ENCODE peak calls at places on chromosomes 6 and 20, in six cellular contexts. T is PC-9, W is neural progenitor cell, Y is endothelial cell of umbilical vein, B is IMR-90, F is DND-41. C is an unnamed sample.

GRCh38 chr6:98824163-98824906 is 10.0 kb upstream of the POU3F2 start:
- DNase-seq in T (no peak), Y (no peak), F (no peak), W (peak), B (no peak), C (no peak)

GRCh38 chr6:158060447-158061360 is 79.0 kb downstream of the SYNJ2 start:
- DNase-seq in B (peak), W (no peak), Y (peak), F (no peak), T (peak), C (peak)

GRCh38 chr6:166751051-166751595 is 124.1 kb upstream of the RPS6KA2 start:
- DNase-seq in W (peak), Y (no peak), F (peak), B (no peak), T (no peak), C (no peak)

GRCh38 chr20:53943522-53944291 is 126.7 kb downstream of the BCAS1 start:
- DNase-seq in Y (peak), F (peak), W (no peak), B (peak), T (peak), C (no peak)

GRCh38 chr20:17524551-17524950 is 6.6 kb downstream of the BFSP1 start:
- DNase-seq in F (no peak), W (no peak), T (no peak), B (no peak), Y (no peak), C (no peak)

GRCh38 chr6:120608826-120609225 is 725.5 kb downstream of the TBC1D32 start:
- DNase-seq in F (no peak), B (no peak), T (no peak), W (no peak), Y (no peak), C (no peak)

GRCh38 chr6:144248470-144249301 is 36.4 kb upstream of the UTRN start:
- DNase-seq in W (no peak), B (peak), F (no peak), Y (no peak), T (no peak), C (no peak)

GRCh38 chr6:130001229-130001554 is 17.2 kb upstream of the L3MBTL3 start:
- DNase-seq in F (no peak), Y (peak), B (no peak), T (no peak), W (no peak), C (no peak)

GRCh38 chr20:15895560-15896084 is 677.6 kb downstream of the KIF16B start:
- DNase-seq in W (no peak), T (no peak), B (no peak), Y (peak), F (peak), C (no peak)

GRCh38 chr20:57458400-57459160 is 66.4 kb downstream of the CTCFL start:
- DNase-seq in Y (no peak), B (no peak), T (no peak), W (no peak), F (no peak), C (no peak)

GRCh38 chr6:56051199-56051598 is 175.8 kb upstream of the BMP5 start:
- DNase-seq in W (no peak), F (no peak), B (no peak), T (no peak), Y (no peak), C (no peak)

GRCh38 chr20:7985916-7986315 is 33.6 kb downstream of the TMX4 start:
- DNase-seq in Y (no peak), F (no peak), W (no peak), T (no peak), B (no peak), C (no peak)

GRCh38 chr20:31675828-31676533 is 38.3 kb downstream of the COX4I2 start:
- DNase-seq in F (peak), W (no peak), B (peak), T (no peak), Y (peak), C (no peak)

GRCh38 chr6:169745405-169745804 is 6.0 kb downstream of the DYNLT2 start:
- DNase-seq in T (no peak), F (no peak), W (no peak), Y (no peak), B (no peak), C (no peak)

GRCh38 chr6:138800377-138801150 is 4.7 kb downstream of the ECT2L start:
- DNase-seq in Y (no peak), W (no peak), F (no peak), T (no peak), B (no peak), C (no peak)

GRCh38 chr6:32952817-32953739 is at the start of gene HLA-DMA:
- DNase-seq in Y (peak), W (peak), F (peak), B (peak), T (peak), C (peak)

GRCh38 chr20:59159091-59159821 is 4.4 kb upstream of the ZNF831 start:
- DNase-seq in T (no peak), F (no peak), B (no peak), W (peak), Y (no peak), C (no peak)

GRCh38 chr20:1995531-1996310 is 1.9 kb upstream of the PDYN start:
- DNase-seq in W (no peak), B (no peak), Y (no peak), F (no peak), T (no peak), C (no peak)

DNA sequence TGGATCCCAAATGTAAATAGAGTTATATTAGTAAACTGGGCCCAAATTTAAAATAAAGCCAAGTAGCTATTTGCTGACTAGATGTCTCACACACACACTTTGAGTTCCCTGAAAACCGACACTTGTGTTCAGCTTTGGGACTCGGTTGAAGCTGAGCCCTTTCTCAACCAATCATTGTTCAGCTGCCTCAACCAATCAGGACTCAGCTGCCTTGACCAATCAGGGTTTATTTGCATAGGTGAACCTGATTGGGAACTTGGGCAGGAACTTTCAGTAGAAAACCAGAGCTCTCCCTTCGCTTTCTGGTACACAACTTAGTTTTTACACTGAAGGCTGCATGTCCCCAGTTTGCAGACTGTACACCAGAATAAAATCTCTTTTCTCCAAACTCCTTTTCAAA is 301.7 kb downstream of the FOXA2 start:
- DNase-seq in W (no peak), B (no peak), Y (no peak), F (no peak), T (no peak), C (no peak)
- H3K4me2 ChIP-seq in W (no peak), B (no peak), Y (no peak), F (no peak), T (no peak), C (no peak)

GRCh38 chr20:40892642-40893041 is 136.0 kb upstream of the TOP1 start:
- DNase-seq in W (no peak), B (no peak), T (no peak), F (no peak), Y (no peak), C (no peak)
- TF ChIP-seq CTCF in W (no peak), B (no peak), T (no peak), F (peak), Y (no peak), C (peak)

GRCh38 chr6:140011537-140011936 is 637.1 kb upstream of the CITED2 start:
- DNase-seq in F (no peak), W (no peak), T (no peak), B (no peak), Y (no peak), C (no peak)
- H3K4me2 ChIP-seq in F (no peak), W (no peak), T (no peak), B (no peak), Y (no peak), C (no peak)

GRCh38 chr20:44856442-44856841 is 29.1 kb upstream of the YWHAB start:
- DNase-seq in F (no peak), T (no peak), B (no peak), Y (no peak), W (no peak), C (no peak)

GRCh38 chr20:44858959-44859358 is 26.5 kb upstream of the YWHAB start:
- DNase-seq in W (no peak), Y (no peak), T (no peak), F (peak), B (no peak), C (no peak)

GRCh38 chr20:44861547-44862006 is 23.9 kb upstream of the YWHAB start:
- DNase-seq in T (no peak), W (no peak), Y (peak), B (peak), F (no peak), C (no peak)

GRCh38 chr20:44862286-44862685 is 23.2 kb upstream of the YWHAB start:
- DNase-seq in B (no peak), W (no peak), T (no peak), F (no peak), Y (no peak), C (no peak)

DNA sequence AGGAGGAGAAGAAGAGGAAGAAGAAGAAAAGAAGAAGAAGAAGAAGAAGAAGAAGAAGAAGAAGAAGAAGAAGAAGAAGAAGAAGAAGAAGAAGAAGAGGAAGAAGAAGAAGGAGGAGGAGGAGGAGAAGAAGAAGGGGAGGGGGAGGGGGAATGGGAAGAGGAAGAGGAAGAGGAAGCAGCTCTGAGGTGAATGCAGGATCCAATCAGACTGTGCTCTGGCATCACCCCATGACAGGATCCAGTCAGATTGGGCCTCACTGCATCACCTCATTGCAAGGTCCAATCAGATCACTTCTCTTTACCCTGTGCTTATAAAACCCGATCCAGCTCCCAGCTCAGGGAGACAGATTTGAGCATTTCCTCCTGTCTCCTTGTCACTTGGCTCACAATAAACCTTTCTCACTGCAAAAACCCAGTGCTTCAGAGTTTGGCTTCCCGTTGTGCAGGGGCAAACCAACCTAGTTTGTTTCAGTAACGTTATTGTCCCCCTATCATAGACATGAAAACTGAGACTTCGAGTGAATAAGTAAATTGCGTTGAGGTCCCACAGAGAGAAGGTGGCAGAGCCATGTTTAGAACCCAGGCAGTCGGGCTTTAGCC is 28.6 kb upstream of the YWHAB start:
- DNase-seq in F (peak), B (peak), W (no peak), T (no peak), Y (no peak), C (no peak)
- TF ChIP-seq CTCF in F (no peak), B (no peak), W (no peak), T (no peak), Y (no peak), C (no peak)

DNA sequence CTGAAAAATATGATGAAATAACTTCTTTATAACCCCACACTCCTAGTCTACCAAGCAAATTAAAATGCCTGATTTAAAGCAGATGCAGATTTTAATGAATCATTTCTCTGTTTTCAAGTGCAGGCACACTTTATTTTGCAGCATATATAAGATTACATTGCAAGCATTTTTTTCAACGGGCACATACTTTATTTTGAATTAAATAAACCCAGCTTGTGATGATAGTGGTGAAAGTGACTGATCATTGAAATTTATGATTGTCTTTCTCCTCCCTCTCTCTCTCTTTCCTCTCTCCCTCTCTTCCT is 12.2 kb upstream of the MOXD1 start:
- DNase-seq in F (no peak), Y (no peak), B (no peak), T (no peak), W (no peak), C (no peak)
- H3K4me2 ChIP-seq in F (no peak), Y (no peak), B (no peak), T (no peak), W (no peak), C (no peak)

DNA sequence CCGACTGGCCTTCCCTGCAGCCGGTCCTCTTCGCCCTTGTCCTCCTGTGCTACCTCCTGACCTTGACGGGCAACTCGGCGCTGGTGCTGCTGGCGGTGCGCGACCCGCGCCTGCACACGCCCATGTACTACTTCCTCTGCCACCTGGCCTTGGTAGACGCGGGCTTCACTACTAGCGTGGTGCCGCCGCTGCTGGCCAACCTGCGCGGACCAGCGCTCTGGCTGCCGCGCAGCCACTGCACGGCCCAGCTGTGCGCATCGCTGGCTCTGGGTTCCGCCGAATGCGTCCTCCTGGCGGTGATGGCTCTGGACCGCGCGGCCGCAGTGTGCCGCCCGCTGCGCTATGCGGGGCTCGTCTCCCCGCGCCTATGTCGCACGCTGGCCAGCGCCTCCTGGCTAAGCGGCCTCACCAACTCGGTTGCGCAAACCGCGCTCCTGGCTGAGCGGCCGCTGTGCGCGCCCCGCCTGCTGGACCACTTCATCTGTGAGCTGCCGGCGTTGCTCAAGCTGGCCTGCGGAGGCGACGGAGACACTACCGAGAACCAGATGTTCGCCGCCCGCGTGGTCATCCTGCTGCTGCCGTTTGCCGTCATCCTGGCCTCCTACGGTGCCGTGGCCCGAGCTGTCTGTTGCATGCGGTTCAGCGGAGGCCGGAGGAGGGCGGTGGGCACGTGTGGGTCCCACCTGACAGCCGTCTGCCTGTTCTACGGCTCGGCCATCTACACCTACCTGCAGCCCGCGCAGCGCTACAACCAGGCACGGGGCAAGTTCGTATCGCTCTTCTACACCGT is 6.1 kb downstream of the UBD start:
- DNase-seq in F (no peak), Y (peak), W (peak), B (peak), T (no peak), C (no peak)
- TF ChIP-seq CTCF in F (no peak), Y (peak), W (peak), B (no peak), T (no peak), C (peak)

DNA sequence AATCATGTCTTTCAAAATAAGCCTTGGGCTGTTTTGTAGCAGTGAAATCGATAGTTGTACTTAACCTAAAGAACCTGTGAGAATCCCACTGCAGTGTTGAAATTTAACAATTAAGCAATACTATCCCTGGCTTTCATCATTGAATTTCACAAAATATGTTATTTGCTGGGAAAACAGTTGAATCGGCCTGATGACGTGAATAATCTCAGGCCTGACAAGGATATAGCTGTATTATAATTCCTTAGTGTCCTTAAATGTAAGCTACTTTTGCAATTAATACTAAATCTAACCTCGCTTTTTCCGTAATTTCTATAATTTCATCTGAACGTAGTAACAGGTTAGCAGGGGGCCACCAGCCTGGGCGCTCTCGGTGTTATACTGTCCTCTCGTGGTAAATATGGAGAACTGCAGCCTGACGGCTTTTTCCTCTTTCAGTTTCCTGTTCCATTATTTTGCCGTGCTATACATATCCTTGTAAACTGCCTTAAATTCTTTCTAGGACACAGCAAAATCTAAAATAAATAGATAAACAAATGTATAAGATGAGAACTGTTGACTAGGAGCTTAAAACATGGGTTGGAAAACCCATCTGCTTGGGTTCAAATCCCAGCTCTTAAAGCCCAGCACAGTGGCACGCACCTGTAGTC is 24.0 kb downstream of the MTFR2 start:
- DNase-seq in B (peak), Y (peak), T (peak), F (peak), W (peak), C (no peak)
- H3K4me2 ChIP-seq in B (peak), Y (peak), T (peak), F (peak), W (no peak), C (peak)

DNA sequence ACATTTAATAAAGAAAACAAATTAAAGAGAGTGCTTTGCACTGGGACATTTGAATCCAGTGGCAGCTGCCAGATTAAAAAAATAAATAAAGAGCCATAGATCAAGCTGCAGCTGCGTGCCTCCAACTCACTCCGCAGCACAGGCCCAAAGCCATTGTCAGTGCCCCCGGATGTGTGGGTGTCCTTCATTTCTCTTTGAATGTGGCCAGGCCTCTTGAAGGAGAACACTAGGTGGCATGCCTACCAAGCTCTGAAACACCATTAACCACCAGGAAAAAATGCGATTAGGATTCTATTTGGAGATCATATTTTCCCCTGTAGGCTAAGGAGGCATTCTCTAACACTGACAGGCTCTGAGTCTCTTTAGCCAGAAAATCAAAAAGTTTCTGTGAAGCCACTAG is 549.8 kb downstream of the PRKN start:
- DNase-seq in F (no peak), Y (peak), W (peak), B (no peak), T (no peak), C (no peak)
- TF ChIP-seq CTCF in F (no peak), Y (no peak), W (peak), B (no peak), T (no peak), C (no peak)

GRCh38 chr6:3283241-3283640 is 24.5 kb downstream of the PSMG4 start:
- DNase-seq in Y (no peak), F (no peak), B (no peak), T (no peak), W (no peak), C (no peak)
- H3K4me2 ChIP-seq in Y (no peak), F (no peak), B (no peak), T (no peak), W (no peak), C (no peak)

C was measured in keratinocyte.